ENCODE peak calls at places on chromosomes 2 and 18, in eight cellular contexts. L is EH; H is H54; X is NCI-H524; E is Caco-2; V is activated CD4-positive, CD25-positive, alpha-beta regulatory T cell treated with anti-CD3 and anti-CD28 coated beads, Interleukin-2, amount 50 U/mL, for 72 hours; B is H7; C is fibroblast of the aortic adventitia. Y is an unnamed sample.
A peak's percentile ranks its signal among the peaks of the same experiment; 100 is the strongest.

GRCh38 chr2:121723316-121723715 is 13.4 kb downstream of the NIFK start:
- DNase-seq in L (no peak), H (no peak), X (no peak), E (no peak), V (no peak), B (no peak), C (no peak), Y (no peak)

GRCh38 chr2:219638217-219638947 is 11.0 kb downstream of the SLC4A3 start:
- DNase-seq in L (no peak), H (peak; percentile 3), X (no peak), E (peak; percentile 50), V (no peak), B (peak; percentile 86), C (no peak), Y (no peak)

GRCh38 chr2:136985044-136985443 is 219.7 kb downstream of the THSD7B start:
- DNase-seq in L (peak; percentile 37), H (no peak), X (peak; percentile 10), E (no peak), V (no peak), B (no peak), C (peak; percentile 12), Y (no peak)

GRCh38 chr2:86337235-86338099 is at the start of gene REEP1:
- DNase-seq in L (peak; percentile 23), H (no peak), X (peak; percentile 39), E (peak; percentile 70), V (no peak), B (peak; percentile 89), C (no peak), Y (peak; percentile 30)

GRCh38 chr18:23231340-23232021 is 96.2 kb downstream of the CABLES1 start:
- DNase-seq in L (peak; percentile 98), H (no peak), X (no peak), E (no peak), V (peak; percentile 59), B (no peak), C (peak; percentile 97), Y (no peak)

GRCh38 chr2:58762176-58762781 is 521.2 kb upstream of the FANCL start:
- DNase-seq in L (peak; percentile 74), H (peak; percentile 7), X (peak; percentile 87), E (peak; percentile 77), V (no peak), B (peak; percentile 21), C (peak; percentile 20), Y (peak; percentile 44)

GRCh38 chr2:160338891-160339290 is 138.8 kb upstream of the ITGB6 start:
- DNase-seq in L (peak; percentile 35), H (no peak), X (peak; percentile 71), E (no peak), V (no peak), B (no peak), C (peak; percentile 67), Y (no peak)

GRCh38 chr2:172404824-172405223 is 22.6 kb upstream of the ITGA6 start:
- DNase-seq in L (peak; percentile 92), H (peak; percentile 23), X (no peak), E (no peak), V (no peak), B (no peak), C (peak; percentile 95), Y (peak; percentile 28)

GRCh38 chr2:149686136-149686535 is 98.6 kb upstream of the MMADHC start:
- DNase-seq in L (no peak), H (no peak), X (no peak), E (no peak), V (no peak), B (no peak), C (no peak), Y (no peak)

GRCh38 chr2:209525834-209526281 is 102.0 kb downstream of the MAP2 start:
- DNase-seq in L (peak; percentile 94), H (peak; percentile 9), X (no peak), E (no peak), V (no peak), B (no peak), C (peak; percentile 93), Y (peak; percentile 2)

GRCh38 chr2:199261221-199261620 is 196.5 kb downstream of the SATB2 start:
- DNase-seq in L (peak; percentile 84), H (no peak), X (no peak), E (no peak), V (no peak), B (no peak), C (peak; percentile 95), Y (peak; percentile 10)

GRCh38 chr2:69559696-69560482 is 83.7 kb downstream of the AAK1 start:
- DNase-seq in L (peak; percentile 68), H (no peak), X (peak; percentile 47), E (peak; percentile 65), V (no peak), B (peak; percentile 61), C (peak; percentile 75), Y (peak; percentile 57)

GRCh38 chr2:129922571-129923264 is 56.7 kb upstream of the RAB6C start:
- DNase-seq in L (no peak), H (no peak), X (peak; percentile 83), E (peak; percentile 21), V (no peak), B (peak; percentile 62), C (no peak), Y (no peak)

GRCh38 chr2:174615951-174616436 is 18.4 kb upstream of the WIPF1 start:
- DNase-seq in L (peak; percentile 89), H (no peak), X (no peak), E (no peak), V (no peak), B (no peak), C (peak; percentile 86), Y (no peak)

GRCh38 chr18:34767601-34768027 is 57.5 kb downstream of the DTNA start:
- DNase-seq in L (peak; percentile 94), H (no peak), X (no peak), E (no peak), V (no peak), B (no peak), C (peak; percentile 68), Y (no peak)

GRCh38 chr2:174682578-174683391 is 81.5 kb downstream of the CHRNA1 start:
- DNase-seq in L (peak; percentile 76), H (peak; percentile 72), X (peak; percentile 41), E (peak; percentile 58), V (peak; percentile 69), B (peak; percentile 92), C (peak; percentile 59), Y (peak; percentile 63)

GRCh38 chr2:20149703-20150030 is 75.3 kb downstream of the SDC1 start:
- DNase-seq in L (no peak), H (no peak), X (no peak), E (no peak), V (no peak), B (no peak), C (no peak), Y (no peak)

GRCh38 chr2:216474925-216475670 is 23.5 kb upstream of the RPL37A start:
- DNase-seq in L (no peak), H (no peak), X (no peak), E (no peak), V (no peak), B (no peak), C (no peak), Y (no peak)

GRCh38 chr2:241112046-241112445 is 10.0 kb upstream of the MTERF4 start:
- DNase-seq in L (no peak), H (no peak), X (no peak), E (no peak), V (no peak), B (peak; percentile 19), C (no peak), Y (no peak)

GRCh38 chr2:27831279-27832050 is 58.7 kb downstream of the RBKS start:
- DNase-seq in L (peak; percentile 26), H (no peak), X (no peak), E (no peak), V (no peak), B (no peak), C (peak; percentile 25), Y (no peak)

GRCh38 chr2:59745085-59745484 is 808.4 kb downstream of the BCL11A start:
- DNase-seq in L (no peak), H (no peak), X (no peak), E (no peak), V (no peak), B (no peak), C (no peak), Y (no peak)

GRCh38 chr18:55435592-55435991 is 152.4 kb downstream of the TCF4 start:
- DNase-seq in L (peak; percentile 37), H (no peak), X (no peak), E (no peak), V (no peak), B (no peak), C (peak; percentile 30), Y (no peak)

GRCh38 chr18:3610818-3611217 is 160.8 kb downstream of the TGIF1 start:
- DNase-seq in L (no peak), H (no peak), X (no peak), E (no peak), V (no peak), B (no peak), C (no peak), Y (no peak)

Y was measured in HTR-8/SVneo.